ENCODE peak calls at places on chromosome X, in nine cellular contexts. X, Q, Z, F, U, O, E, P and B are unnamed samples.

GRCh38 chrX:118000518-118000917 is 116.1 kb downstream of the KLHL13 start:
- DNase-seq in X (no peak), Q (no peak), Z (no peak), F (no peak), U (no peak), O (no peak), E (no peak), P (no peak), B (no peak)

GRCh38 chrX:50202539-50202938 is 1.7 kb upstream of the AKAP4 start:
- DNase-seq in X (no peak), Q (no peak), Z (no peak), F (no peak), U (no peak), O (no peak), E (no peak), P (no peak), B (no peak)

GRCh38 chrX:108000751-108001150 is 18.6 kb upstream of the TEX13B start:
- DNase-seq in X (no peak), Q (no peak), Z (no peak), F (no peak), U (no peak), O (no peak), E (no peak), P (no peak), B (no peak)

GRCh38 chrX:20514358-20514757 is 247.6 kb upstream of the RPS6KA3 start:
- DNase-seq in X (no peak), Q (peak), Z (peak), F (peak), U (no peak), O (peak), E (peak), P (no peak), B (no peak)

GRCh38 chrX:22730542-22730941 is 269.2 kb upstream of the DDX53 start:
- DNase-seq in X (peak), Q (no peak), Z (no peak), F (no peak), U (no peak), O (no peak), E (no peak), P (no peak), B (no peak)

GRCh38 chrX:134377537-134377936 is 82.4 kb upstream of the HPRT1 start:
- DNase-seq in X (no peak), Q (peak), Z (peak), F (peak), U (peak), O (no peak), E (peak), P (peak), B (peak)

GRCh38 chrX:124216396-124217124 is 115.9 kb upstream of the TEX13D start:
- DNase-seq in X (peak), Q (no peak), Z (no peak), F (no peak), U (no peak), O (no peak), E (no peak), P (peak), B (no peak)

GRCh38 chrX:130125090-130125489 is 14.8 kb upstream of the ELF4 start:
- DNase-seq in X (no peak), Q (no peak), Z (peak), F (no peak), U (peak), O (no peak), E (no peak), P (no peak), B (no peak)

GRCh38 chrX:119105826-119106225 is 21.8 kb downstream of the KIAA1210 start:
- DNase-seq in X (no peak), Q (peak), Z (peak), F (no peak), U (no peak), O (no peak), E (no peak), P (no peak), B (no peak)

GRCh38 chrX:20159811-20160385 is 18.3 kb upstream of the EIF1AX start:
- DNase-seq in X (no peak), Q (no peak), Z (no peak), F (no peak), U (peak), O (no peak), E (no peak), P (no peak), B (no peak)

GRCh38 chrX:47380268-47380667 is 9.9 kb downstream of the ZNF157 start:
- DNase-seq in X (no peak), Q (no peak), Z (no peak), F (no peak), U (no peak), O (no peak), E (peak), P (peak), B (no peak)

GRCh38 chrX:46327229-46328081 is 217.8 kb downstream of the ZNF674 start:
- DNase-seq in X (peak), Q (no peak), Z (peak), F (no peak), U (no peak), O (peak), E (peak), P (no peak), B (no peak)

GRCh38 chrX:22057667-22058066 is 25.5 kb downstream of the PHEX start:
- DNase-seq in X (no peak), Q (no peak), Z (no peak), F (no peak), U (no peak), O (no peak), E (no peak), P (no peak), B (no peak)

GRCh38 chrX:65706041-65706828 is 38.8 kb downstream of the MSN start:
- DNase-seq in X (no peak), Q (peak), Z (peak), F (no peak), U (no peak), O (no peak), E (no peak), P (no peak), B (no peak)

GRCh38 chrX:25873196-25873595 is 264.9 kb upstream of the MAGEB18 start:
- DNase-seq in X (no peak), Q (no peak), Z (peak), F (no peak), U (no peak), O (no peak), E (no peak), P (no peak), B (no peak)

GRCh38 chrX:8684201-8684600 is 47.7 kb downstream of the ANOS1 start:
- DNase-seq in X (no peak), Q (no peak), Z (no peak), F (no peak), U (no peak), O (no peak), E (no peak), P (no peak), B (peak)

GRCh38 chrX:70921709-70922352 is 9.1 kb downstream of the SLC7A3 start:
- DNase-seq in X (no peak), Q (no peak), Z (no peak), F (no peak), U (no peak), O (no peak), E (no peak), P (no peak), B (no peak)

GRCh38 chrX:8783100-8784098 is 17.8 kb downstream of the FAM9A start:
- DNase-seq in X (peak), Q (peak), Z (peak), F (peak), U (peak), O (no peak), E (peak), P (peak), B (peak)

GRCh38 chrX:15874672-15875071 is 20.1 kb upstream of the AP1S2 start:
- DNase-seq in X (no peak), Q (no peak), Z (no peak), F (no peak), U (no peak), O (no peak), E (no peak), P (no peak), B (no peak)

GRCh38 chrX:36867143-36867542 is 141.0 kb upstream of the FAM47C start:
- DNase-seq in X (no peak), Q (peak), Z (peak), F (peak), U (peak), O (no peak), E (peak), P (no peak), B (peak)

GRCh38 chrX:27583976-27584375 is 6.2 kb upstream of the DCAF8L2 start:
- DNase-seq in X (no peak), Q (peak), Z (peak), F (no peak), U (no peak), O (no peak), E (no peak), P (no peak), B (no peak)

GRCh38 chrX:48595929-48596328 is 1.4 kb upstream of the WDR13 start:
- DNase-seq in X (no peak), Q (no peak), Z (no peak), F (no peak), U (no peak), O (no peak), E (no peak), P (no peak), B (no peak)

GRCh38 chrX:48600226-48600625 is 2.9 kb downstream of the WDR13 start:
- DNase-seq in X (no peak), Q (no peak), Z (no peak), F (no peak), U (no peak), O (no peak), E (no peak), P (no peak), B (no peak)

GRCh38 chrX:48598645-48599044 is 1.4 kb downstream of the WDR13 start:
- DNase-seq in X (no peak), Q (no peak), Z (no peak), F (no peak), U (no peak), O (no peak), E (no peak), P (no peak), B (no peak)

GRCh38 chrX:48599341-48599740 is 2.0 kb downstream of the WDR13 start:
- DNase-seq in X (no peak), Q (no peak), Z (no peak), F (no peak), U (no peak), O (no peak), E (no peak), P (no peak), B (no peak)

DNA sequence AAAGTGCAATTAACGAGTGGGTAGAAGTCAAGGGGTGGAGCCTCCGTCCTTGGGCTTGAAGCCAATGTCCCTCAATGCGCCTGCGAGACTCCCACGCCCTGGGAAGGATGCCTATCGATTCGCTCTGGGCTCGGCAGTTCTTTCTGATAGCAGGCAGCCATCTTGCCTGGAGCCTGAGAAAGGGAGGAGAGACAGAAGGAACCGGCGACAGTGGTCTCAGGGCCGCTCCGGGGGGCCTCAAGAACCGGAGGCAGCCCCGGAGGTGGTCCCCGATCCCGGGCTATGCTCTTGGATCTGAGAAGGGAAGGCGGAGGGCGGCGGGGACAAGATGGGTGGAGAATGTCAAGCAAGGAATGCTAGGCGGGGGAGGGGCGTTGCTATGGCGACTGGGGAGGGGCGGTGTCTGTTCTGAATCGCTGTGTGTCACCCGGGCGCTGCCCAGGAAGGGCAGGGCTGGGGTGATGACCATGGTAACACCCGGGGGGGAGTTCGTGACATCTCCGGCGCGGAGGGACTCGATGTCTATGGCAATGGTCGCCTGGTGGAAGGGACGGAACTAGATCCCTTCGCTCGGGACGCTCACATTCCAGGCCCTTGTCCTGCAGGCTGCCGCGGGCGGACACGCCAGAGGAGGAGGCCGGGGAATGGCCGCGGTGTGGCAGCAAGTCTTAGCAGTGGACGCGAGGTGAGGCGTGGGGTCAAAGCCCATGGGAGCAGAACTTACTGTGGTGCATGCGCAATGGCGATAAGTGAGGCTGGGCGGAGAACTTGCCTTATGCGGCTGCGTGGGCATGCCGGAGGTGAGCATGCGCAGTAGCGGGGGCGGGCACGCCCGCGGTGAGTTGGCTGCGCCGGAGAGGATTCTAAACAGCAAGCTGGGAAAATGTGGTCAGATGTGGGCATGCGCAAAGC is at the start of gene WDR13:
- DNase-seq in X (peak), Q (peak), Z (peak), F (peak), U (peak), O (peak), E (peak), P (peak), B (peak)
- H2AFZ ChIP-seq in X (no peak), Q (peak), Z (peak), F (peak), U (peak), O (no peak), E (no peak), P (peak), B (no peak)

GRCh38 chrX:155611302-155611701 is 1.4 kb downstream of the TMLHE start:
- DNase-seq in X (no peak), Q (no peak), Z (no peak), F (no peak), U (no peak), O (no peak), E (no peak), P (no peak), B (no peak)
- H3K9ac ChIP-seq in X (no peak), Q (peak), Z (no peak), F (peak), U (peak), O (no peak), E (no peak), P (peak), B (peak)

GRCh38 chrX:84876876-84877275 is 126.8 kb upstream of the APOOL start:
- DNase-seq in X (no peak), Q (no peak), Z (no peak), F (no peak), U (no peak), O (no peak), E (no peak), P (no peak), B (no peak)

GRCh38 chrX:84873176-84873575 is 130.5 kb upstream of the APOOL start:
- DNase-seq in X (no peak), Q (no peak), Z (no peak), F (no peak), U (no peak), O (no peak), E (no peak), P (no peak), B (no peak)
- H3K4me2 ChIP-seq in X (no peak), Q (no peak), Z (no peak), F (no peak), U (no peak), O (no peak), E (no peak), P (no peak), B (no peak)

GRCh38 chrX:154362085-154362742 is 12.2 kb downstream of the FLNA start:
- DNase-seq in X (no peak), Q (no peak), Z (no peak), F (no peak), U (no peak), O (no peak), E (no peak), P (no peak), B (no peak)
- H2AFZ ChIP-seq in X (no peak), Q (no peak), Z (no peak), F (no peak), U (no peak), O (no peak), E (no peak), P (no peak), B (no peak)

DNA sequence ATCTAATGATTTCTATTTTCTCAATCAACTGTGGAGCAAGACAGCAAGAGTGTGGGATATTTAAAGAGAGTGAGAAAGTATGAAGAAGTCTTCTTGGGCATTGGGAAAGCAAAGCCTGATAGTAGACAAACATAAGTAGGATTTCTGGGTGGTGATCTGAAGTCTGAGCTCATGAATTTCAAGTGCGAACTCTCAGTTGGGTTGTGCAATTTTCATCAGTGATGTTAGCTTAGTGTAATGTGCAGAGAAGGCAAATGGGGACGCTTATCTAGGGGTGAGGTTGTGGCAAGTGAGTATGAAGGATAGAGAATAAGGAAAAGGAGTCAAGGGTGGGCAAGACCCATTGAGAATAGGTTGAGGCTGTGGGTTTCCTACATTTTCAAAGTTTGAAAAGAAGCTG is 23.7 kb downstream of the VGLL1 start:
- DNase-seq in X (no peak), Q (no peak), Z (no peak), F (no peak), U (no peak), O (no peak), E (no peak), P (no peak), B (no peak)
- H3K9ac ChIP-seq in X (no peak), Q (no peak), Z (no peak), F (no peak), U (no peak), O (no peak), E (no peak), P (no peak), B (no peak)